ENCODE peak calls at places on chromosomes 3 and 15, in nine cellular contexts. X is cardiac fibroblast; E is upper lobe of right lung; Z is fibroblast of lung; V is CD8-positive, alpha-beta memory T cell; H is breast epithelium; Q is BE2C; J is left ventricle myocardium inferior; I is H7. M is an unnamed sample.

GRCh38 chr3:177536873-177537272 is 339.6 kb upstream of the TBL1XR1 start:
- DNase-seq in J (no peak), X (no peak), Z (no peak), I (no peak), Q (no peak), H (no peak), E (no peak), V (no peak), M (no peak)

GRCh38 chr3:94089126-94089525 is 26.3 kb downstream of the NSUN3 start:
- DNase-seq in X (no peak), V (no peak), Z (no peak), I (no peak), J (no peak), E (no peak), H (no peak), Q (no peak), M (no peak)

GRCh38 chr15:82537351-82537908 is 2.8 kb downstream of the RPS17 start:
- DNase-seq in X (no peak), J (no peak), H (no peak), Q (no peak), I (no peak), Z (no peak), V (no peak), E (no peak), M (no peak)

GRCh38 chr3:43866529-43867353 is 176.0 kb downstream of the ABHD5 start:
- DNase-seq in I (no peak), X (peak; percentile 14), H (no peak), J (no peak), Z (peak; percentile 48), E (no peak), V (no peak), Q (no peak), M (peak; percentile 95)

GRCh38 chr3:152865675-152866074 is 30.7 kb downstream of the P2RY1 start:
- DNase-seq in V (no peak), H (no peak), Q (no peak), I (no peak), Z (no peak), J (no peak), X (no peak), E (no peak), M (no peak)

GRCh38 chr3:114260152-114260551 is 22.8 kb upstream of the ZNF80 start:
- DNase-seq in E (no peak), Q (no peak), I (no peak), X (no peak), J (no peak), V (no peak), H (no peak), Z (no peak), M (no peak)

GRCh38 chr3:182794806-182795369 is 1.6 kb downstream of the ATP11B start:
- DNase-seq in J (no peak), H (no peak), V (no peak), E (no peak), Q (no peak), X (no peak), Z (peak; percentile 35), I (no peak), M (no peak)

GRCh38 chr15:97961067-97961954 is 808 bp downstream of the ARRDC4 start:
- DNase-seq in E (peak; percentile 80), X (peak; percentile 24), J (peak; percentile 56), H (peak; percentile 24), V (no peak), Q (peak; percentile 30), I (peak; percentile 74), Z (peak; percentile 25), M (no peak)

GRCh38 chr3:11140054-11140712 is 14.1 kb upstream of the HRH1 start:
- DNase-seq in E (no peak), H (no peak), Q (no peak), I (no peak), J (no peak), Z (peak; percentile 79), V (no peak), X (peak; percentile 58), M (no peak)

GRCh38 chr3:48548731-48549705 is 7.6 kb downstream of the PFKFB4 start:
- DNase-seq in I (peak; percentile 91), H (peak; percentile 75), V (peak; percentile 66), J (peak; percentile 89), E (peak; percentile 90), Q (peak; percentile 79), X (peak; percentile 85), Z (peak; percentile 79), M (no peak)

GRCh38 chr3:7728566-7729519 is 772.8 kb upstream of the LMCD1 start:
- DNase-seq in X (no peak), I (no peak), Z (no peak), Q (no peak), H (no peak), V (no peak), J (no peak), E (no peak), M (no peak)

GRCh38 chr15:89367485-89368451 is 33.1 kb upstream of the POLG start:
- DNase-seq in Q (peak; percentile 75), H (no peak), J (no peak), V (no peak), Z (no peak), I (peak; percentile 96), X (no peak), E (no peak), M (no peak)

GRCh38 chr3:65883614-65884013 is 155.1 kb downstream of the MAGI1 start:
- DNase-seq in Q (no peak), V (no peak), H (no peak), Z (peak; percentile 31), X (peak; percentile 43), J (no peak), I (no peak), E (no peak), M (no peak)

GRCh38 chr15:64209680-64210334 is 47.0 kb upstream of the PPIB start:
- DNase-seq in H (no peak), I (no peak), V (no peak), E (no peak), Z (peak; percentile 74), X (peak; percentile 69), Q (no peak), J (no peak), M (no peak)

GRCh38 chr3:193899001-193899400 is 236.9 kb upstream of the HES1 start:
- DNase-seq in V (no peak), I (no peak), J (no peak), H (no peak), E (no peak), Z (no peak), Q (no peak), X (no peak), M (no peak)

GRCh38 chr15:33789141-33789540 is 179.2 kb upstream of the CHRM5 start:
- DNase-seq in Z (peak; percentile 24), E (no peak), V (no peak), J (no peak), I (no peak), H (no peak), Q (no peak), X (peak; percentile 42), M (peak; percentile 47)

GRCh38 chr3:171374661-171375285 is 85.4 kb downstream of the TNIK start:
- DNase-seq in H (no peak), Z (peak; percentile 43), J (no peak), Q (no peak), X (peak; percentile 65), E (no peak), I (no peak), V (no peak), M (no peak)

GRCh38 chr15:69729167-69729748 is 276.6 kb downstream of the RPLP1 start:
- DNase-seq in I (peak; percentile 70), V (peak; percentile 71), Q (peak; percentile 62), J (peak; percentile 29), E (no peak), Z (peak; percentile 46), H (no peak), X (peak; percentile 50), M (no peak)

GRCh38 chr3:149653564-149653963 is 4.3 kb downstream of the WWTR1 start:
- DNase-seq in X (no peak), E (no peak), Q (no peak), V (no peak), I (no peak), H (no peak), J (no peak), Z (no peak), M (no peak)
- H3K4me3 ChIP-seq in X (peak overlapping the region; percentile 32), E (peak overlapping the region; percentile 75), Q (no peak overlapping the region), V (no peak overlapping the region), I (no peak overlapping the region), H (no peak overlapping the region), J (peak overlapping the region; percentile 78), Z (no peak overlapping the region), M (no peak overlapping the region)

DNA sequence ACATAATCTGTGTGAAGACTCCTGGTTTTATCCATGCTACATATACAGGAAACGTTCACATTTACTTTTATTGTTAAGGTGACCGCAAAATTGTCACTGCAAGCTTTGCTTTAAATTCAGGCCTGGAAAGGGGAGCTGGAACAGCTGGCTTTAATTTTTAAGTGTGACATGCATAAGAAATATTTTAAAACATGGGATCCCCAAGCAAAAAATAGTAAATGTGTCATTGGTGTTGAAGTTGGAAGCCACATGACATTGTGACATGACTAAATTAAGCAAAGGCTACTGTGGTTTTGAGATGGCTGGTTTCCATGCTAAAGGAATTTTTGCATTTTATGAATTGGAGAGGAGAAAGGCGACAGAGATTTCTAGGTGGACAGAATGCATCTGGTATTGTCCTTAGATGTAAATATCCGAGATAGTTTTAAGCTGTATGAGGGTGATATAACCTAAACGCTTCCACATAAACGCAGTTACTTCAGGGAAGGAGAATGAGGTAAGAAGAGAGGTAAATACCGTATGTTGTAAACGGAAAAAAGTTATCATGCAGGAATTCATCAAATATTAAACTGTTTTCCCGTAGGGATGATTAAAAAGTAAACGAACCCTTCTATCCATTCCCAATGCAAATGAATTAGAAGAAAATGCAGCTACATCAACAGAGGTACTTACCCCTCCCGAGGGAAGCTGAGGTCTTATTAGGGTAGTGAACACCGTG is 927 bp upstream of the FYTTD1 start:
- DNase-seq in V (no peak), Z (peak; percentile 29), J (no peak), H (no peak), I (no peak), X (no peak), Q (no peak), E (no peak), M (no peak)
- H3K4me3 ChIP-seq in V (peak overlapping the region; percentile 82), Z (peak overlapping the region; percentile 65), J (peak overlapping the region; percentile 95), H (peak overlapping the region; percentile 95), I (peak overlapping the region; percentile 74), X (peak overlapping the region; percentile 79), Q (peak overlapping the region; percentile 97), E (peak overlapping the region; percentile 88), M (peak overlapping the region; percentile 75)

GRCh38 chr3:78255403-78255802 is 1215.5 kb downstream of the ROBO2 start:
- DNase-seq in Q (peak; percentile 36), Z (peak; percentile 81), X (peak; percentile 78), J (no peak), H (no peak), E (no peak), V (no peak), I (no peak), M (peak; percentile 50)
- H3K4me3 ChIP-seq in Q (no peak overlapping the region), Z (no peak overlapping the region), X (no peak overlapping the region), J (no peak overlapping the region), H (no peak overlapping the region), E (no peak overlapping the region), V (no peak overlapping the region), I (no peak overlapping the region), M (no peak overlapping the region)

DNA sequence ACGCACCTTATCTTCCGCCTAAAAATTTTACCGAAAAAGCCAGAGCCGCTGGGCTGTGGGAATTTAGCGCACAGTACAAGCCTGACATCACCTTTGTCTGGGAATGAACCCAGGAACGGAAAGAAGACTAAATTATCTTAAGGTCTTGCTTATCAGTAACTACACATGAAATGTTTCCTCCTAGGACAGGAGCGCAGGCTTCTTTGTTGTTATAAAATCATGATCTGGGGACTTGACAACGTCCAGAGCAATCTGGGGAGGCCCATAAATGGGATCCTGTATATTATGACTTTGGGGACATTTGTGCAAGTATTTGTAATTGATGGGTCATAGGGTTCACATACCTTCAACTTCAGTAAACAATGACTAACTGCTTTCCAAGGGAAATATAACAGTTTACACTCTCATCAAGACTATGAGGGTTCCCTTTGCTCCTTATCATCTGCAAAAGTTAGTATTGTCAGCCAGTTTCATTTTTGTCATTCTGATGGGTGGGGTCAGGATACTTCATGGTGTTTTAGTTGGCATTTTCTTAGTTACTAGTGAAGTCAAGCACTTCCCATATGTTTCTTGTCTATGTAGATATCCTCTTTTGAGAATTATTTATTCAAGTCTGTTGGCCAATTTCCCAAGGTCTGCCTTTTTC is 213.9 kb upstream of the PFN2 start:
- DNase-seq in Q (no peak), E (no peak), J (no peak), I (no peak), V (no peak), X (peak; percentile 33), Z (peak; percentile 56), H (no peak), M (no peak)
- H3K4me3 ChIP-seq in Q (peak overlapping the region; percentile 64), E (peak overlapping the region; percentile 43), J (peak overlapping the region; percentile 60), I (no peak overlapping the region), V (no peak overlapping the region), X (peak overlapping the region; percentile 54), Z (peak overlapping the region; percentile 27), H (no peak overlapping the region), M (peak overlapping the region; percentile 43)

M was measured in skeletal muscle cell.